ENCODE peak calls at places on chromosome 10, in four cellular contexts. F is substantia nigra, P is BE2C, N is EH. H is an unnamed sample.

GRCh38 chr10:61899997-61900828 is 1.3 kb upstream of the ARID5B start:
- DNase-seq in N (peak), P (peak), F (peak), H (peak)

GRCh38 chr10:68327889-68328786 is 3.7 kb upstream of the HNRNPH3 start:
- DNase-seq in P (peak), F (no peak), N (peak), H (peak)

GRCh38 chr10:34539533-34540315 is 275.4 kb downstream of the PARD3 start:
- DNase-seq in N (peak), F (no peak), P (no peak), H (no peak)

GRCh38 chr10:112246-112645 is 23.0 kb upstream of the ZMYND11 start:
- DNase-seq in P (no peak), N (peak), F (no peak), H (no peak)

GRCh38 chr10:71268247-71268691 is 50.8 kb upstream of the SLC29A3 start:
- DNase-seq in N (peak), P (peak), F (peak), H (peak)

GRCh38 chr10:15433850-15434537 is 62.9 kb upstream of the FAM171A1 start:
- DNase-seq in N (peak), P (peak), F (no peak), H (peak)

GRCh38 chr10:73998623-73999622 is 1.0 kb downstream of the VCL start:
- DNase-seq in F (no peak), P (peak), N (peak), H (no peak)

GRCh38 chr10:79249156-79250121 is 97.8 kb upstream of the PPIF start:
- DNase-seq in N (no peak), P (no peak), F (no peak), H (no peak)

GRCh38 chr10:27344568-27345454 is 104.2 kb upstream of the ACBD5 start:
- DNase-seq in F (no peak), P (no peak), N (no peak), H (no peak)

GRCh38 chr10:79319372-79319771 is 27.9 kb upstream of the PPIF start:
- DNase-seq in P (no peak), N (no peak), F (no peak), H (no peak)

GRCh38 chr10:118573512-118573911 is 21.9 kb downstream of the PRLHR start:
- DNase-seq in P (no peak), F (no peak), N (no peak), H (no peak)

GRCh38 chr10:99560277-99561126 is 27.8 kb downstream of the NKX2-3 start:
- DNase-seq in N (peak), P (peak), F (peak), H (peak)

GRCh38 chr10:114697061-114697598 is 39.1 kb upstream of the ABLIM1 start:
- DNase-seq in N (peak), P (no peak), F (no peak), H (no peak)

GRCh38 chr10:103661951-103662405 is 168.5 kb downstream of the NEURL1 start:
- DNase-seq in N (peak), F (no peak), P (no peak), H (no peak)

GRCh38 chr10:113267616-113268015 is 285.2 kb upstream of the HABP2 start:
- DNase-seq in F (no peak), P (no peak), N (peak), H (no peak)

GRCh38 chr10:21712975-21713374 is 178.9 kb downstream of the MLLT10 start:
- DNase-seq in P (no peak), N (no peak), F (no peak), H (no peak)

GRCh38 chr10:36313142-36313541 is 671.0 kb upstream of the FZD8 start:
- DNase-seq in P (no peak), N (no peak), F (no peak), H (no peak)

GRCh38 chr10:18556522-18557147 is 94.8 kb downstream of the NSUN6 start:
- DNase-seq in F (no peak), N (no peak), P (no peak), H (no peak)

GRCh38 chr10:34434119-34434594 is 380.9 kb downstream of the PARD3 start:
- DNase-seq in N (peak), F (no peak), P (peak), H (no peak)

H was measured in NCI-H1694 treated with DMSO at 0.1 percent for 48 hours.